ENCODE peak calls at places on chromosomes 7 and 10, in six cellular contexts. I, W, G, M, C and T are unnamed samples.

GRCh38 chr10:49606981-49607535 is 3.1 kb upstream of the SLC18A3 start:
- DNase-seq in I (peak), W (peak), G (peak), M (no peak), C (peak), T (peak)

GRCh38 chr10:92590623-92591549 is 2.0 kb upstream of the KIF11 start:
- DNase-seq in I (peak), W (peak), G (peak), M (peak), C (peak), T (no peak)

GRCh38 chr7:71454981-71455380 is 323.0 kb downstream of the GALNT17 start:
- DNase-seq in I (no peak), W (no peak), G (no peak), M (no peak), C (no peak), T (no peak)

GRCh38 chr7:44120395-44120794 is 3.0 kb downstream of the POLD2 start:
- DNase-seq in I (no peak), W (no peak), G (no peak), M (no peak), C (no peak), T (no peak)

GRCh38 chr7:30778246-30779025 is 7.2 kb downstream of the MINDY4 start:
- DNase-seq in I (no peak), W (no peak), G (no peak), M (no peak), C (peak), T (no peak)

GRCh38 chr7:20798081-20798693 is 11.5 kb upstream of the SP8 start:
- DNase-seq in I (peak), W (peak), G (no peak), M (peak), C (no peak), T (no peak)

GRCh38 chr7:18117482-18117881 is 89.8 kb upstream of the PRPS1L1 start:
- DNase-seq in I (no peak), W (no peak), G (no peak), M (no peak), C (no peak), T (no peak)

GRCh38 chr10:17214991-17215781 is 12.9 kb upstream of the VIM start:
- DNase-seq in I (no peak), W (no peak), G (no peak), M (peak), C (no peak), T (peak)

GRCh38 chr10:43352951-43353350 is 18.5 kb upstream of the FXYD4 start:
- DNase-seq in I (no peak), W (no peak), G (no peak), M (no peak), C (no peak), T (no peak)

GRCh38 chr7:19747740-19748339 is 25.6 kb downstream of the TMEM196 start:
- DNase-seq in I (peak), W (peak), G (peak), M (peak), C (no peak), T (no peak)

GRCh38 chr7:76293407-76293901 is 9.0 kb upstream of the HSPB1 start:
- DNase-seq in I (no peak), W (no peak), G (no peak), M (no peak), C (no peak), T (peak)

GRCh38 chr7:142898377-142899235 is 13.1 kb upstream of the TRPV6 start:
- DNase-seq in I (no peak), W (no peak), G (no peak), M (no peak), C (no peak), T (no peak)

GRCh38 chr7:92704858-92705257 is 114.7 kb upstream of the FAM133B start:
- DNase-seq in I (no peak), W (no peak), G (no peak), M (no peak), C (no peak), T (no peak)

GRCh38 chr10:34766811-34767516 is 48.1 kb downstream of the PARD3 start:
- DNase-seq in I (no peak), W (no peak), G (no peak), M (no peak), C (no peak), T (no peak)

GRCh38 chr7:115340828-115341227 is 418.9 kb downstream of the MDFIC start:
- DNase-seq in I (no peak), W (no peak), G (no peak), M (peak), C (no peak), T (peak)

GRCh38 chr10:72337722-72338121 is 17.0 kb downstream of the DNAJB12 start:
- DNase-seq in I (no peak), W (no peak), G (no peak), M (no peak), C (no peak), T (no peak)

GRCh38 chr10:24383681-24384106 is 174.8 kb downstream of the KIAA1217 start:
- DNase-seq in I (peak), W (peak), G (no peak), M (peak), C (peak), T (peak)

GRCh38 chr10:61142987-61143386 is 199.0 kb upstream of the RHOBTB1 start:
- DNase-seq in I (no peak), W (no peak), G (no peak), M (no peak), C (no peak), T (no peak)

GRCh38 chr7:26013551-26014083 is 138.4 kb upstream of the NFE2L3 start:
- DNase-seq in I (peak), W (no peak), G (no peak), M (no peak), C (no peak), T (no peak)

GRCh38 chr10:69498711-69499471 is 47.6 kb downstream of the TSPAN15 start:
- DNase-seq in I (no peak), W (no peak), G (no peak), M (no peak), C (no peak), T (peak)

GRCh38 chr7:64045301-64046040 is at the start of gene ZNF727:
- DNase-seq in I (no peak), W (no peak), G (no peak), M (no peak), C (peak), T (no peak)

GRCh38 chr10:43964486-43964885 is 315.8 kb upstream of the ZNF32 start:
- DNase-seq in I (no peak), W (no peak), G (no peak), M (no peak), C (no peak), T (no peak)

GRCh38 chr7:108824840-108825540 is 255.3 kb downstream of the DNAJB9 start:
- DNase-seq in I (no peak), W (no peak), G (no peak), M (peak), C (peak), T (peak)

GRCh38 chr10:74882831-74883230 is 56.4 kb downstream of the KAT6B start:
- DNase-seq in I (no peak), W (no peak), G (no peak), M (no peak), C (no peak), T (no peak)

GRCh38 chr7:92064414-92065029 is 69.8 kb downstream of the CYP51A1 start:
- DNase-seq in I (no peak), W (no peak), G (no peak), M (no peak), C (no peak), T (no peak)

GRCh38 chr10:119502214-119502613 is 40.3 kb downstream of the RGS10 start:
- DNase-seq in I (no peak), W (no peak), G (peak), M (no peak), C (no peak), T (no peak)

GRCh38 chr7:130882396-130882795 is 148.4 kb upstream of the KLF14 start:
- DNase-seq in I (no peak), W (no peak), G (no peak), M (no peak), C (no peak), T (no peak)

GRCh38 chr10:93680414-93681047 is 21.9 kb downstream of the FRA10AC1 start:
- DNase-seq in I (peak), W (peak), G (peak), M (peak), C (no peak), T (peak)

GRCh38 chr10:119416855-119417254 is 125.7 kb downstream of the RGS10 start:
- DNase-seq in I (peak), W (peak), G (peak), M (peak), C (peak), T (peak)

GRCh38 chr7:934469-935320 is 19.8 kb downstream of the ADAP1 start:
- DNase-seq in I (no peak), W (no peak), G (no peak), M (no peak), C (no peak), T (no peak)

GRCh38 chr7:44196450-44196872 is 4.3 kb upstream of the YKT6 start:
- DNase-seq in I (peak), W (peak), G (peak), M (peak), C (peak), T (no peak)

GRCh38 chr7:30709549-30709948 is 27.3 kb upstream of the CRHR2 start:
- DNase-seq in I (no peak), W (no peak), G (no peak), M (no peak), C (no peak), T (no peak)

GRCh38 chr7:138449580-138449979 is 10.5 kb upstream of the TRIM24 start:
- DNase-seq in I (no peak), W (no peak), G (peak), M (no peak), C (no peak), T (no peak)

GRCh38 chr7:726084-726853 is at the start of gene DNAAF5:
- DNase-seq in I (peak), W (peak), G (peak), M (peak), C (peak), T (peak)

GRCh38 chr10:109898666-109899577 is 24.4 kb downstream of the XPNPEP1 start:
- DNase-seq in I (no peak), W (no peak), G (no peak), M (no peak), C (peak), T (no peak)

GRCh38 chr10:118662228-118663035 is 67.0 kb upstream of the PRLHR start:
- DNase-seq in I (no peak), W (no peak), G (no peak), M (no peak), C (no peak), T (no peak)

GRCh38 chr7:29038463-29038862 is 80.3 kb upstream of the TRIL start:
- DNase-seq in I (no peak), W (no peak), G (no peak), M (no peak), C (no peak), T (no peak)

GRCh38 chr10:132904169-132904813 is 38.1 kb downstream of the CFAP46 start:
- DNase-seq in I (peak), W (peak), G (peak), M (peak), C (no peak), T (no peak)

DNA sequence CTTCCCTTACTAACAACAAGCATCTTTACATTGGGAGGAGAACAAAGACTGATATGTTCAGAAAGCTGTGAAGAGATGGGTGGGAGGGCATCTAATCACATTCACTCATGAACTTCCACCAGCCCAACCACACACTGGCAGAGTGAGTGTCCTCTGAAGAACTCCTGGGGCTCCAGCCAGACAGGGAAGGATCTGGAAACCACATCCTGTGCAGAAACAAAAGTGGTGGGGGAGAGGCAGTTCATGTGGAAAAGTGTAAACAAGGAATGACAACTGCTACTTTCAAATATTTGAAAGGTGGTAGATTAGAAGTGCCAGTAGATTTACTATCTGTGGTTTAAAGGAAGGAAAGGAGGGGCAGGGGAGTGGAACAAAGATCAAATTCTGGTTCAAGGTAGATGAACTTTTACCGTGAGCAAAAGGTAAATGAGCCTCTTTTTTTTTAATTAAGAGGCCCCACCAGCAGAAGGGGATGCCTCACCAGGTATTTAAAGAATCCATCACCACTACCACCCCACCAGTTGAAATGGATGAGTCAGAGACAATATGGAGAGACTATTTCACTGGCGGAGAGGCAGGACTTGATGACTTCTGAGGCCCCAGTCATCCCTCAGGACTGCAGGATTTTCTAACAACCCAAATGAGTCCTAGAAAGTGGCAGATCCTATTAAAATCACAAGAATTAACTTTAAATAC is 34.5 kb downstream of the GOT1 start:
- DNase-seq in I (peak), W (no peak), G (no peak), M (no peak), C (no peak), T (peak)
- H3K27ac ChIP-seq in I (peak), W (no peak), G (no peak), M (peak), C (no peak), T (no peak)

GRCh38 chr10:120945801-120946302 is 94.7 kb downstream of the WDR11 start:
- DNase-seq in I (no peak), W (no peak), G (no peak), M (no peak), C (no peak), T (peak)

GRCh38 chr10:120944586-120945125 is 93.5 kb downstream of the WDR11 start:
- DNase-seq in I (no peak), W (no peak), G (no peak), M (no peak), C (no peak), T (no peak)

GRCh38 chr10:120948889-120949382 is 97.8 kb downstream of the WDR11 start:
- DNase-seq in I (peak), W (no peak), G (peak), M (peak), C (peak), T (no peak)

GRCh38 chr10:120945182-120945581 is 94.0 kb downstream of the WDR11 start:
- DNase-seq in I (no peak), W (no peak), G (no peak), M (no peak), C (no peak), T (no peak)

GRCh38 chr10:120946497-120946896 is 95.3 kb downstream of the WDR11 start:
- DNase-seq in I (no peak), W (no peak), G (no peak), M (no peak), C (no peak), T (no peak)
- H3K27ac ChIP-seq in I (peak), W (no peak), G (no peak), M (no peak), C (no peak), T (peak)

GRCh38 chr10:14736600-14737081 is 38.1 kb downstream of the FAM107B start:
- DNase-seq in I (peak), W (no peak), G (peak), M (no peak), C (peak), T (no peak)
- H3K27ac ChIP-seq in I (peak), W (no peak), G (peak), M (no peak), C (peak), T (no peak)

DNA sequence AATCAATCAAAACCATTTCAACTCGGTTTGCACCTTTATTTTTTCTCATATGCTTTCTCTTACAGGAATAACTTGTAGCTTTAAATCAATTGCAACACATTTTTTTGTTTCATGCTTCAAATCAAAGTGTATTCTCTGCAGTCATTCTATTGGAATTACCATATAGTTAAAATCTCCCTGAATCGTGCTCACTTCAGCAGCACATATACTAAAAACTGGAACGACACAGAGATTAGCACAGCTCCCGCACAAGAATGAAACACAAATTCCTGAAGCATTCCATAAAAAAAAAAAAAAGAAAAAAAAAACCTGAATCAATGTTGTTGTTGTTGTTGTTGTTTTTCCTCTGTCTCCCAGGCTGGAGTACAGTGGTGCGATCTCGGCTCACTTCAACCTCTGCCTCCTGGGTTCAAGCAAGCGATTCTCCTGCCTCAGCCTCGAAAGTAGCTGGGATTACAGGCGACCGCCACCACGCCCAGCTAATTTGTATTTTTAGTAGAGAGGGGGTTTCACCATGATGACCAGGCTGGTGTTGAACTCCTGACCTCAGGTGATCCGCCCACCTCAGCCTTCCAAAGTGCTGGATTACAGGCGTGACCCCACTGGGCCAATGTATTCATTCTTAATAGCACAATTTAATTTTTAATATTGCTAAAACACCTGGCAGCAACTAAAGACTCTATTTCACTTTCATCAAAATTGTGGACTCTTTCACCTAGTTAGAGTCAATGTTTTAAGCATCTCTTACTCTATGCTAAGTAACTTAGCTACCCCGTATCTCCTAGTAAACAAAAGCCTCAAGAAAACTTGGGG is 26.3 kb downstream of the ANKRD61 start:
- DNase-seq in I (no peak), W (no peak), G (no peak), M (no peak), C (no peak), T (no peak)
- H3K27ac ChIP-seq in I (peak), W (peak), G (no peak), M (no peak), C (no peak), T (no peak)

GRCh38 chr10:127151541-127151940 is 44.9 kb downstream of the INSYN2A start:
- DNase-seq in I (no peak), W (no peak), G (no peak), M (no peak), C (no peak), T (peak)
- H3K27ac ChIP-seq in I (no peak), W (peak), G (no peak), M (no peak), C (no peak), T (no peak)

GRCh38 chr10:6600224-6600987 is 20.3 kb upstream of the PRKCQ start:
- DNase-seq in I (no peak), W (no peak), G (no peak), M (no peak), C (no peak), T (no peak)
- H3K27ac ChIP-seq in I (no peak), W (no peak), G (no peak), M (no peak), C (no peak), T (no peak)

GRCh38 chr7:139913006-139913405 is 83.9 kb downstream of the TBXAS1 start:
- DNase-seq in I (no peak), W (no peak), G (no peak), M (no peak), C (no peak), T (no peak)

GRCh38 chr7:139906879-139907278 is 77.8 kb downstream of the TBXAS1 start:
- DNase-seq in I (no peak), W (no peak), G (no peak), M (no peak), C (no peak), T (no peak)

GRCh38 chr7:139909379-139910050 is 80.5 kb downstream of the TBXAS1 start:
- DNase-seq in I (no peak), W (no peak), G (no peak), M (no peak), C (no peak), T (no peak)

GRCh38 chr7:139913555-139914135 is 84.6 kb downstream of the TBXAS1 start:
- DNase-seq in I (no peak), W (no peak), G (no peak), M (no peak), C (no peak), T (no peak)

DNA sequence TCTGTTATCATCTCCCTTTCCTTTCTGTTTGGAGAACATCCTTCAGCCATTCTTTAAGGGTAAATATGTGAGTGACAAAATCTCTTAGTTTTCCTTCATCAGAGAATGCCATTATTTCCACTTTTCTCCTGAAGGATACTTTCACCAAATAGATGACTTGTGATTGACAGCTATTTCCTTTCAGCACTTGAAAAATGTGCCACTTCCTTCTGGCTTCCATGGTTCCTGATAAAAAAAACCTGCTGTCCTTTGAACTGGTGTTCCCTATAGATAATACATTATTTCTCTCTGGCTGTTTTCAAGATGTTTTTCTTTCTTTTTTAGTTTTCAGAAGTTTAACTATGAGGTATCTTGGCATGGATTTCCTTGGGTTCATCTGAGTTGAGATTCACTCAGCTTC is 79.7 kb downstream of the TBXAS1 start:
- DNase-seq in I (no peak), W (no peak), G (no peak), M (no peak), C (no peak), T (no peak)
- H3K27ac ChIP-seq in I (no peak), W (no peak), G (no peak), M (no peak), C (no peak), T (no peak)

DNA sequence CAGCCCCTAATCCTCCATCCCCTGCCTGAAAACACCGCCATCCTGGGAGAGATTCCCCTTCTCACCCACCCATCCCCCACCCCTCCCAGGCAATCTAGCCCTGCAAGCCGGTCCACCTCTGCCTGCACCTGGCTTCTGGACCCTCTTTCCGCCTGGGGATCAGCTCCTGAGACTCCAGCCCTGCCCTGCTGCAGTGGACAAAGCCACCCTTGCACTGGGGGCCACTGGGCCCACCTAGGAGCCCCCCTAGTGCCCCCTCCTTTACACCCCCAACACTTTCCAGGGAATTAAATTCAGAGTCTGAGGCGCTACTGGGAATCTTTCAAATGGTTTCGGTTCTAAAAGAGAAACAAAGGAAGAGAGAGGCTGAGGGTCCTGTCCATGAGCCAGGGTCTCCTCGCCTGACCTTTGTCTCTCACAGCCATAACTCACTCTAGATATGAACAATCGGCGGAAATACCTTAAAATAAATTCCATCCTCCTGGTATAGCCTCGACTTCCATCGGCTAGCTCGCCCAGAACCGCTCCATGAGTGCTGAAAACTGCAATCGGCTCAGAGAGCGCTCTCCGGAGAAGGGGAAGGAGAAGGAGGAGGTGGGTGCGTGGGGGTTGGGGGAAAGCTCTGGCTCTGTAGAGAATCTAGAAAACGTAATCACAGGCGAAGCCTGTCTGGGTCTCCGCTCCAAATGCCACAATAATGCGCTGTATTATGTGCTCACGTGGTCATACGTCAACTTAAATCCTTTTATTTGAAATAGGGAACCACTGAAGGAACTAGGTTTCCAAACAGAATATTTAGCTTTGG is 12.7 kb downstream of the HOXA4 start:
- DNase-seq in I (no peak), W (no peak), G (no peak), M (no peak), C (no peak), T (no peak)
- H3K27ac ChIP-seq in I (no peak), W (peak), G (no peak), M (no peak), C (no peak), T (no peak)